ENCODE peak calls at places on chromosomes 2 and 18, in four cellular contexts. One of them, this sample, is unnamed.

GRCh38 chr18:32383040-32383819 is 87.5 kb downstream of the GAREM1 start:
- DNase-seq in pancreas: peak
- DNase-seq in spleen: no peak
- DNase-seq in fibroblast of villous mesenchyme: peak
- DNase-seq in this sample: no peak

GRCh38 chr2:129619471-129619870 is 360.0 kb upstream of the RAB6C start:
- DNase-seq in pancreas: peak
- DNase-seq in spleen: no peak
- DNase-seq in fibroblast of villous mesenchyme: no peak
- DNase-seq in this sample: no peak

GRCh38 chr2:190149942-190150341 is 87.4 kb upstream of the MSTN start:
- DNase-seq in pancreas: no peak
- DNase-seq in spleen: no peak
- DNase-seq in fibroblast of villous mesenchyme: no peak
- DNase-seq in this sample: no peak

GRCh38 chr2:173401716-173402326 is 47.1 kb downstream of the CDCA7 start:
- DNase-seq in pancreas: no peak
- DNase-seq in spleen: no peak
- DNase-seq in fibroblast of villous mesenchyme: no peak
- DNase-seq in this sample: no peak

GRCh38 chr2:240586919-240587800 is 626 bp downstream of the CAPN10 start:
- DNase-seq in pancreas: no peak
- DNase-seq in spleen: peak
- DNase-seq in fibroblast of villous mesenchyme: no peak
- DNase-seq in this sample: peak

GRCh38 chr2:233563663-233564430 is 2.7 kb downstream of the USP40 start:
- DNase-seq in pancreas: no peak
- DNase-seq in spleen: no peak
- DNase-seq in fibroblast of villous mesenchyme: peak
- DNase-seq in this sample: no peak

GRCh38 chr18:43931439-43931838 is 654.1 kb upstream of the SYT4 start:
- DNase-seq in pancreas: no peak
- DNase-seq in spleen: no peak
- DNase-seq in fibroblast of villous mesenchyme: peak
- DNase-seq in this sample: no peak

GRCh38 chr2:152826880-152827279 is 108.5 kb downstream of the ARL6IP6 start:
- DNase-seq in pancreas: no peak
- DNase-seq in spleen: no peak
- DNase-seq in fibroblast of villous mesenchyme: peak
- DNase-seq in this sample: no peak

GRCh38 chr2:105432749-105433148 is 33.9 kb upstream of the FHL2 start:
- DNase-seq in pancreas: no peak
- DNase-seq in spleen: no peak
- DNase-seq in fibroblast of villous mesenchyme: peak
- DNase-seq in this sample: no peak

GRCh38 chr2:105490204-105490603 is 91.4 kb upstream of the FHL2 start:
- DNase-seq in pancreas: no peak
- DNase-seq in spleen: no peak
- DNase-seq in fibroblast of villous mesenchyme: no peak
- DNase-seq in this sample: no peak

GRCh38 chr2:27020337-27020948 is 12.3 kb upstream of the TMEM214 start:
- DNase-seq in pancreas: no peak
- DNase-seq in spleen: no peak
- DNase-seq in fibroblast of villous mesenchyme: peak
- DNase-seq in this sample: no peak

GRCh38 chr18:44356566-44357157 is 324.0 kb upstream of the SETBP1 start:
- DNase-seq in pancreas: no peak
- DNase-seq in spleen: no peak
- DNase-seq in fibroblast of villous mesenchyme: no peak
- DNase-seq in this sample: no peak

GRCh38 chr2:64779117-64779690 is 125.5 kb upstream of the SERTAD2 start:
- DNase-seq in pancreas: no peak
- DNase-seq in spleen: no peak
- DNase-seq in fibroblast of villous mesenchyme: peak
- DNase-seq in this sample: no peak

GRCh38 chr2:175004730-175004979 is 526 bp downstream of the CHN1 start:
- DNase-seq in pancreas: no peak
- DNase-seq in spleen: no peak
- DNase-seq in fibroblast of villous mesenchyme: no peak
- DNase-seq in this sample: peak

GRCh38 chr2:130359466-130359865 is 3.6 kb downstream of the PTPN18 start:
- DNase-seq in pancreas: no peak
- DNase-seq in spleen: no peak
- DNase-seq in fibroblast of villous mesenchyme: no peak
- DNase-seq in this sample: no peak

GRCh38 chr18:59917422-59917821 is 17.6 kb downstream of the PMAIP1 start:
- DNase-seq in pancreas: no peak
- DNase-seq in spleen: no peak
- DNase-seq in fibroblast of villous mesenchyme: peak
- DNase-seq in this sample: no peak

GRCh38 chr18:78984941-78985784 is 5.5 kb downstream of the SALL3 start:
- DNase-seq in pancreas: no peak
- DNase-seq in spleen: no peak
- DNase-seq in fibroblast of villous mesenchyme: peak
- DNase-seq in this sample: no peak

GRCh38 chr2:78734221-78734620 is 291.3 kb upstream of the REG3G start:
- DNase-seq in pancreas: no peak
- DNase-seq in spleen: no peak
- DNase-seq in fibroblast of villous mesenchyme: no peak
- DNase-seq in this sample: no peak

GRCh38 chr18:69944434-69944833 is 3.2 kb downstream of the CD226 start:
- DNase-seq in pancreas: no peak
- DNase-seq in spleen: no peak
- DNase-seq in fibroblast of villous mesenchyme: no peak
- DNase-seq in this sample: no peak

GRCh38 chr2:178449700-178450573 is 1.0 kb downstream of the PRKRA start:
- DNase-seq in pancreas: peak
- DNase-seq in spleen: no peak
- DNase-seq in fibroblast of villous mesenchyme: peak
- DNase-seq in this sample: no peak

GRCh38 chr2:128291161-128291843 is 27.4 kb downstream of the HS6ST1 start:
- DNase-seq in pancreas: no peak
- DNase-seq in spleen: peak
- DNase-seq in fibroblast of villous mesenchyme: no peak
- DNase-seq in this sample: no peak

GRCh38 chr18:36709315-36709714 is 119.5 kb downstream of the TPGS2 start:
- DNase-seq in pancreas: no peak
- DNase-seq in spleen: no peak
- DNase-seq in fibroblast of villous mesenchyme: no peak
- DNase-seq in this sample: no peak

GRCh38 chr2:159111346-159111922 is 143.0 kb downstream of the TANC1 start:
- DNase-seq in pancreas: no peak
- DNase-seq in spleen: no peak
- DNase-seq in fibroblast of villous mesenchyme: no peak
- DNase-seq in this sample: no peak

GRCh38 chr2:1686784-1687105 is 57.6 kb downstream of the PXDN start:
- DNase-seq in pancreas: no peak
- DNase-seq in spleen: no peak
- DNase-seq in fibroblast of villous mesenchyme: no peak
- DNase-seq in this sample: no peak

GRCh38 chr2:209523041-209523740 is 99.3 kb downstream of the MAP2 start:
- DNase-seq in pancreas: no peak
- DNase-seq in spleen: no peak
- DNase-seq in fibroblast of villous mesenchyme: no peak
- DNase-seq in this sample: no peak

GRCh38 chr2:74080346-74080745 is 67.4 kb downstream of the BOLA3 start:
- DNase-seq in pancreas: no peak
- DNase-seq in spleen: no peak
- DNase-seq in fibroblast of villous mesenchyme: peak
- DNase-seq in this sample: no peak
- TF ChIP-seq CTCF in pancreas: no peak
- TF ChIP-seq CTCF in spleen: no peak
- TF ChIP-seq CTCF in fibroblast of villous mesenchyme: no peak
- TF ChIP-seq CTCF in this sample: no peak

GRCh38 chr2:70132244-70133126 is 45.2 kb downstream of the PCBP1 start:
- DNase-seq in pancreas: no peak
- DNase-seq in spleen: peak
- DNase-seq in fibroblast of villous mesenchyme: peak
- DNase-seq in this sample: no peak
- TF ChIP-seq CTCF in pancreas: no peak
- TF ChIP-seq CTCF in spleen: no peak
- TF ChIP-seq CTCF in fibroblast of villous mesenchyme: no peak
- TF ChIP-seq CTCF in this sample: no peak

GRCh38 chr2:18557121-18557520 is 3.3 kb downstream of the RDH14 start:
- DNase-seq in pancreas: no peak
- DNase-seq in spleen: no peak
- DNase-seq in fibroblast of villous mesenchyme: no peak
- DNase-seq in this sample: no peak

GRCh38 chr2:18558458-18558857 is 2.0 kb downstream of the RDH14 start:
- DNase-seq in pancreas: no peak
- DNase-seq in spleen: no peak
- DNase-seq in fibroblast of villous mesenchyme: no peak
- DNase-seq in this sample: no peak

GRCh38 chr2:18560797-18561085 is 288 bp upstream of the RDH14 start:
- DNase-seq in pancreas: no peak
- DNase-seq in spleen: no peak
- DNase-seq in fibroblast of villous mesenchyme: no peak
- DNase-seq in this sample: no peak

GRCh38 chr2:18559531-18559930 is 922 bp downstream of the RDH14 start:
- DNase-seq in pancreas: no peak
- DNase-seq in spleen: no peak
- DNase-seq in fibroblast of villous mesenchyme: no peak
- DNase-seq in this sample: no peak

GRCh38 chr2:18559941-18560796 is at the start of gene RDH14:
- DNase-seq in pancreas: peak
- DNase-seq in spleen: peak
- DNase-seq in fibroblast of villous mesenchyme: peak
- DNase-seq in this sample: peak
- TF ChIP-seq CTCF in pancreas: no peak
- TF ChIP-seq CTCF in spleen: no peak
- TF ChIP-seq CTCF in fibroblast of villous mesenchyme: no peak
- TF ChIP-seq CTCF in this sample: no peak

GRCh38 chr2:25054720-25055119 is 12.8 kb downstream of the EFR3B start:
- DNase-seq in pancreas: no peak
- DNase-seq in spleen: no peak
- DNase-seq in fibroblast of villous mesenchyme: no peak
- DNase-seq in this sample: no peak
- TF ChIP-seq CTCF in pancreas: no peak
- TF ChIP-seq CTCF in spleen: no peak
- TF ChIP-seq CTCF in fibroblast of villous mesenchyme: no peak
- TF ChIP-seq CTCF in this sample: no peak

DNA sequence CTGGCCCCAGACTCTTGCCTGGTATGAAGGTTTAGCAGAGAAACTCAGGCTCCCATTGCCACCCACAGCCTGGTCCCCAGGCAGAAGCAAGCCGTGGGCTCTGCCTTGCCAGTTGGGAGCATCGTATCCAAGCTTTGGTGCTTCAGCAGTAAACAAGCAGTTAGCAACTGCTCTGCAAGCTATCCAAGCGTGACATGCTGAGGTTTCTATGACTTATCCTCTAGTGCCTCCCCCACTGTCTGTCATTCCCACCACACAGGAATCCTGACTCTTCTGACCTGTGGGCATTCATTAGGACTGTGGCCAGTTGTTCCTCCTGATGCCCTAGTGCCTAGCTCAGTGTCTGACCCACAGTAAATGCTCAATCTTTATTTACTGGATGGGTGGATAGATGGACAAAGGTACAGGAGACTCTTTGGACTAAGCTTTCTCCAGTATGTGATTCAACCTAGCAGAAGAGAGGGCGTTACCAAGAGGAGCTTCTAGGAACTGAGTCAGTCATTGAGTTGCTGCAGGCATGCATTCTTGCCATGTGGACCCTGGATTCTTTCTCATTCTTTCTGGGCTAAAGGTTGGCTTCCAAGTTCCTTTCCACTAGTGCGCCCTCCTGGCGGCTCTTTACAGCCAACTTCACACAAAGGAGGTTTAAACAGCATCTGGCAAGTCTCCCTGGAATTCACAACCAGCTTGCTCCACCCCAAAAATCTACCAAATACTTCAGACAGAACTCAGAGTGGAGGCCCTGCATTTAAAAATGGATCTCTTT is 40.6 kb upstream of the MRPL19 start:
- DNase-seq in pancreas: peak
- DNase-seq in spleen: no peak
- DNase-seq in fibroblast of villous mesenchyme: peak
- DNase-seq in this sample: no peak
- TF ChIP-seq CTCF in pancreas: no peak
- TF ChIP-seq CTCF in spleen: no peak
- TF ChIP-seq CTCF in fibroblast of villous mesenchyme: no peak
- TF ChIP-seq CTCF in this sample: no peak

GRCh38 chr2:109138449-109138848 is 9.4 kb downstream of the SH3RF3 start:
- DNase-seq in pancreas: no peak
- DNase-seq in spleen: no peak
- DNase-seq in fibroblast of villous mesenchyme: no peak
- DNase-seq in this sample: no peak
- TF ChIP-seq CTCF in pancreas: no peak
- TF ChIP-seq CTCF in spleen: no peak
- TF ChIP-seq CTCF in fibroblast of villous mesenchyme: no peak
- TF ChIP-seq CTCF in this sample: no peak

DNA sequence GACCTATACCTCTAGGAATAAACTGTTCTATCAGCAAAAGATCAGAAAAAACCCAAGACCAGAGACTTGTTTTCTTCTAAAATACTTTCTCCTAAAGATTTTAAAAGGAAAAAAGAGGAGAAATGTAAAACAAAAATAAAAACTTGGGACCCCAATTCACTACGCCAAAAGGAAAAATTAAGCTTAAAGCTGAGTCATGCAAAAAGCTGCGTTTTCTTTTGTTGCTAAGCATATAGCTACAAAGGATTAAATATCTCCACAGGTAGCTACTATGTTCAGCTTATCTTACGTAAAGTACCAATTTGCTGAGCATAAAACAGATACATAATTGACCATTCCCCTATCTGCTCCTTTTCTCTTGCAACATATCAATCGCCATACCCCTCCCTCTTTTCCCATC is 950.0 kb upstream of the NXPH2 start:
- DNase-seq in pancreas: no peak
- DNase-seq in spleen: no peak
- DNase-seq in fibroblast of villous mesenchyme: no peak
- DNase-seq in this sample: no peak
- TF ChIP-seq CTCF in pancreas: no peak
- TF ChIP-seq CTCF in spleen: no peak
- TF ChIP-seq CTCF in fibroblast of villous mesenchyme: no peak
- TF ChIP-seq CTCF in this sample: no peak

GRCh38 chr2:60880988-60881932 is at the start of gene REL:
- DNase-seq in pancreas: peak
- DNase-seq in spleen: peak
- DNase-seq in fibroblast of villous mesenchyme: peak
- DNase-seq in this sample: peak
- TF ChIP-seq CTCF in pancreas: no peak
- TF ChIP-seq CTCF in spleen: peak
- TF ChIP-seq CTCF in fibroblast of villous mesenchyme: peak
- TF ChIP-seq CTCF in this sample: no peak

This sample was measured in mesothelial cell of epicardium.